ENCODE peak calls at places on chromosomes 3 and 15, in five cellular contexts. X is stomach; V is stimulated activated CD8-positive, alpha-beta memory T cell treated with anti-CD3 and anti-CD28 coated beads, Interleukin-4, amount 100 ng/mL, for 1 hour; C is activated CD4-positive, alpha-beta T cell treated with anti-CD3 and anti-CD28 coated beads for 48 hours; D is CD8-positive, alpha-beta memory T cell. J is an unnamed sample.

GRCh38 chr15:31799711-31800321 is 230.5 kb upstream of the CHRNA7 start:
- DNase-seq in X (no peak), V (no peak), C (no peak), D (no peak), J (no peak)

GRCh38 chr3:128152419-128153155 is 694 bp upstream of the EEFSEC start:
- DNase-seq in X (no peak), V (no peak), C (no peak), D (no peak), J (no peak)

GRCh38 chr3:175421897-175422296 is 562.8 kb downstream of the NAALADL2 start:
- DNase-seq in X (no peak), V (no peak), C (no peak), D (no peak), J (no peak)

GRCh38 chr3:108255131-108255530 is 32.9 kb upstream of the IFT57 start:
- DNase-seq in X (no peak), V (no peak), C (no peak), D (no peak), J (no peak)

GRCh38 chr3:29759443-29760033 is 478.7 kb downstream of the RBMS3 start:
- DNase-seq in X (no peak), V (no peak), C (no peak), D (no peak), J (no peak)

GRCh38 chr3:111227216-111227615 is 155.6 kb downstream of the NECTIN3 start:
- DNase-seq in X (no peak), V (no peak), C (no peak), D (no peak), J (no peak)

GRCh38 chr3:114417265-114417664 is 123.4 kb downstream of the TIGIT start:
- DNase-seq in X (no peak), V (no peak), C (no peak), D (no peak), J (no peak)

GRCh38 chr3:160224256-160224655 is 966 bp upstream of the C3orf80 start:
- DNase-seq in X (no peak), V (no peak), C (no peak), D (no peak), J (no peak)

GRCh38 chr3:83321891-83322290 is 1560.4 kb upstream of the GBE1 start:
- DNase-seq in X (no peak), V (no peak), C (no peak), D (no peak), J (no peak)

GRCh38 chr3:186283651-186284445 is 78.2 kb downstream of the DGKG start:
- DNase-seq in X (no peak), V (no peak), C (no peak), D (no peak), J (no peak)

GRCh38 chr15:50257924-50258323 is 7.6 kb downstream of the HDC start:
- DNase-seq in X (no peak), V (no peak), C (no peak), D (no peak), J (no peak)

GRCh38 chr3:122132949-122133540 is 50.4 kb upstream of the CASR start:
- DNase-seq in X (no peak), V (no peak), C (no peak), D (no peak), J (no peak)

GRCh38 chr3:58258392-58259040 is 20.9 kb downstream of the ABHD6 start:
- DNase-seq in X (no peak), V (no peak), C (no peak), D (no peak), J (no peak)

GRCh38 chr3:184716652-184717607 is 5.1 kb upstream of the MAGEF1 start:
- DNase-seq in X (no peak), V (no peak), C (no peak), D (no peak), J (no peak)

GRCh38 chr3:37737134-37737533 is 124.5 kb upstream of the CTDSPL start:
- DNase-seq in X (no peak), V (no peak), C (no peak), D (no peak), J (no peak)

GRCh38 chr15:38260077-38260476 is 7.4 kb downstream of the SPRED1 start:
- DNase-seq in X (no peak), V (no peak), C (no peak), D (no peak), J (no peak)

GRCh38 chr15:97986781-97987180 is 26.3 kb downstream of the ARRDC4 start:
- DNase-seq in X (no peak), V (no peak), C (no peak), D (no peak), J (no peak)